ENCODE peak calls at places on chromosomes 3 and 15, in five cellular contexts. P, L, S, X and H are unnamed samples.

GRCh38 chr3:157920804-157921203 is 185.4 kb downstream of the SHOX2 start:
- DNase-seq in X (no peak), S (no peak), L (no peak), P (no peak), H (no peak)

GRCh38 chr3:178206554-178206953 is 329.7 kb upstream of the KCNMB2 start:
- DNase-seq in L (no peak), S (no peak), P (no peak), X (no peak), H (no peak)

GRCh38 chr3:177523991-177524438 is 326.7 kb upstream of the TBL1XR1 start:
- DNase-seq in P (no peak), X (no peak), S (no peak), L (no peak), H (peak; percentile 42)

GRCh38 chr15:92617197-92618037 is 38.2 kb downstream of the FAM174B start:
- DNase-seq in L (peak; percentile 27), S (no peak), X (no peak), P (no peak), H (peak; percentile 99)

GRCh38 chr3:123375014-123375940 is 73.6 kb downstream of the ADCY5 start:
- DNase-seq in P (no peak), X (no peak), S (no peak), L (no peak), H (no peak)

GRCh38 chr3:143036557-143036956 is 35.2 kb downstream of the U2SURP start:
- DNase-seq in P (no peak), S (no peak), L (no peak), X (no peak), H (no peak)

GRCh38 chr15:52496776-52497470 is 31.8 kb downstream of the MYO5A start:
- DNase-seq in L (no peak), P (peak; percentile 18), X (no peak), S (no peak), H (peak; percentile 85)

GRCh38 chr3:169241928-169242751 is 421.4 kb downstream of the MECOM start:
- DNase-seq in X (peak; percentile 52), L (peak; percentile 14), P (no peak), S (no peak), H (peak; percentile 22)

GRCh38 chr3:188796122-188796631 is 375.6 kb upstream of the TPRG1 start:
- DNase-seq in S (peak; percentile 39), P (no peak), X (peak; percentile 20), L (no peak), H (peak; percentile 83)

GRCh38 chr3:194104041-194104751 is 31.8 kb upstream of the HES1 start:
- DNase-seq in S (peak; percentile 99), L (no peak), P (no peak), X (no peak), H (no peak)

GRCh38 chr15:50905055-50905454 is 3.4 kb upstream of the AP4E1 start:
- DNase-seq in X (no peak), S (no peak), L (no peak), P (no peak), H (no peak)

GRCh38 chr15:67775265-67775664 is 50.0 kb upstream of the SKOR1 start:
- DNase-seq in L (no peak), P (no peak), X (no peak), S (no peak), H (no peak)

GRCh38 chr3:3586843-3587626 is 212.2 kb upstream of the LRRN1 start:
- DNase-seq in P (no peak), L (no peak), X (no peak), S (no peak), H (no peak)

GRCh38 chr3:26962419-26963355 is 340.1 kb downstream of the LRRC3B start:
- DNase-seq in X (no peak), S (no peak), P (no peak), L (no peak), H (peak; percentile 10)

GRCh38 chr15:22263738-22264137 is 183.4 kb downstream of the OR4M2 start:
- DNase-seq in P (no peak), S (no peak), X (no peak), L (no peak), H (no peak)

GRCh38 chr3:171745577-171746319 is 64.5 kb downstream of the PLD1 start:
- DNase-seq in P (no peak), L (no peak), X (no peak), S (no peak), H (no peak)

GRCh38 chr15:38696120-38696727 is 131.6 kb upstream of the RASGRP1 start:
- DNase-seq in S (no peak), L (no peak), P (peak; percentile 54), X (no peak), H (peak; percentile 53)

GRCh38 chr3:66598168-66598567 is 97.3 kb upstream of the LRIG1 start:
- DNase-seq in L (no peak), X (no peak), P (no peak), S (no peak), H (no peak)

GRCh38 chr15:90666135-90666909 is 50.8 kb upstream of the BLM start:
- DNase-seq in S (no peak), X (no peak), L (no peak), P (no peak), H (no peak)

GRCh38 chr3:160822931-160823330 is 66.9 kb downstream of the PPM1L start:
- DNase-seq in P (no peak), X (no peak), L (no peak), S (no peak), H (no peak)

GRCh38 chr15:77247116-77247515 is 172.8 kb downstream of the PEAK1 start:
- DNase-seq in S (no peak), L (no peak), P (no peak), X (no peak), H (no peak)

GRCh38 chr3:85251766-85252165 is 293.0 kb downstream of the CADM2 start:
- DNase-seq in L (no peak), X (no peak), P (no peak), S (no peak), H (no peak)

GRCh38 chr15:32849769-32850668 is 132.2 kb downstream of the GREM1 start:
- DNase-seq in P (no peak), X (no peak), L (no peak), S (no peak), H (peak; percentile 91)

GRCh38 chr3:141452045-141452444 is 34.8 kb upstream of the RASA2 start:
- DNase-seq in S (peak; percentile 84), X (no peak), P (peak; percentile 24), L (no peak), H (peak; percentile 67)

GRCh38 chr3:188595890-188596376 is 442.0 kb downstream of the LPP start:
- DNase-seq in P (no peak), S (no peak), X (no peak), L (no peak), H (peak; percentile 98)

GRCh38 chr3:133531981-133532380 is 41.5 kb upstream of the CDV3 start:
- DNase-seq in S (no peak), X (peak; percentile 24), L (no peak), P (no peak), H (peak; percentile 72)

GRCh38 chr15:69557340-69558137 is 104.9 kb downstream of the RPLP1 start:
- DNase-seq in P (no peak), X (peak; percentile 76), S (no peak), L (no peak), H (peak; percentile 91)

GRCh38 chr15:39360417-39360816 is 220.5 kb upstream of the THBS1 start:
- DNase-seq in X (no peak), P (no peak), S (no peak), L (no peak), H (no peak)

GRCh38 chr15:74889390-74889881 is 406 bp upstream of the MPI start:
- DNase-seq in X (no peak), S (no peak), L (no peak), P (no peak), H (peak; percentile 14)

GRCh38 chr3:172083995-172084409 is 44.6 kb downstream of the FNDC3B start:
- DNase-seq in P (no peak), X (no peak), L (no peak), S (no peak), H (no peak)

GRCh38 chr15:27250223-27250622 is 279.2 kb downstream of the GABRG3 start:
- DNase-seq in S (no peak), L (no peak), P (no peak), X (no peak), H (no peak)

GRCh38 chr15:86231864-86232801 is 152.5 kb downstream of the AGBL1 start:
- DNase-seq in L (no peak), X (no peak), P (peak; percentile 13), S (peak; percentile 37), H (peak; percentile 30)

GRCh38 chr3:52763466-52763865 is 7.3 kb downstream of the NEK4 start:
- DNase-seq in P (no peak), X (peak; percentile 76), S (no peak), L (no peak), H (peak; percentile 53)

GRCh38 chr15:80946576-80946975 is 43.0 kb downstream of the MESD start:
- DNase-seq in S (no peak), P (no peak), X (no peak), L (no peak), H (no peak)

GRCh38 chr3:28718074-28718849 is 369.6 kb upstream of the AZI2 start:
- DNase-seq in S (no peak), X (peak; percentile 22), P (no peak), L (no peak), H (peak; percentile 4)

GRCh38 chr3:123283074-123283473 is 81.3 kb downstream of the SEC22A start:
- DNase-seq in S (no peak), L (no peak), X (no peak), P (no peak), H (no peak)

GRCh38 chr3:99846472-99846871 is 28.8 kb downstream of the CMSS1 start:
- DNase-seq in L (no peak), S (no peak), X (no peak), P (no peak), H (no peak)